ENCODE peak calls at places on chromosomes 3 and 15, in eight cellular contexts. Q is type B pancreatic cell; W is neural crest cell; C is nucleus accumbens; M is anterior cingulate cortex; I is NCI-H1417; L is AG09309; E is stimulated activated CD8-positive, alpha-beta memory T cell treated with anti-CD3 and anti-CD28 coated beads, Interleukin-7, amount 100 ng/mL, for 4 hours. P is an unnamed sample.

GRCh38 chr3:160400048-160400630 is 689 bp downstream of the SMC4 start:
- DNase-seq in M (no peak), Q (peak), W (peak), L (no peak), I (peak), E (peak), C (no peak), P (no peak)

GRCh38 chr3:116148881-116149530 is 296.3 kb downstream of the LSAMP start:
- DNase-seq in W (no peak), C (no peak), I (peak), Q (no peak), E (no peak), M (no peak), L (no peak), P (no peak)

GRCh38 chr3:101868534-101869464 is 19.5 kb downstream of the NFKBIZ start:
- DNase-seq in Q (no peak), E (no peak), L (no peak), I (no peak), C (no peak), W (no peak), M (no peak), P (no peak)

GRCh38 chr15:85329561-85330421 is 50.6 kb upstream of the AKAP13 start:
- DNase-seq in Q (no peak), L (no peak), M (peak), C (peak), E (no peak), I (no peak), W (no peak), P (peak)

GRCh38 chr3:165749817-165750216 is 87.4 kb downstream of the BCHE start:
- DNase-seq in I (no peak), C (no peak), Q (no peak), M (no peak), W (no peak), E (no peak), L (no peak), P (no peak)

GRCh38 chr15:52284164-52284563 is 11.4 kb downstream of the MYO5C start:
- DNase-seq in C (no peak), L (no peak), Q (no peak), M (no peak), I (no peak), E (no peak), W (no peak), P (no peak)

GRCh38 chr3:21314688-21315087 is 436.3 kb downstream of the ZNF385D start:
- DNase-seq in L (no peak), E (no peak), M (no peak), C (no peak), I (no peak), W (no peak), Q (no peak), P (no peak)

GRCh38 chr3:142987080-142987700 is 14.2 kb upstream of the U2SURP start:
- DNase-seq in C (no peak), E (no peak), M (peak), I (no peak), L (no peak), W (no peak), Q (no peak), P (no peak)

GRCh38 chr3:126355777-126356372 is 1.3 kb downstream of the KLF15 start:
- DNase-seq in C (peak), E (no peak), I (peak), M (peak), Q (peak), L (no peak), W (peak), P (peak)

GRCh38 chr3:64916937-64917336 is 229.1 kb upstream of the ADAMTS9 start:
- DNase-seq in Q (no peak), C (no peak), E (no peak), L (no peak), M (no peak), I (no peak), W (no peak), P (no peak)

GRCh38 chr15:89770041-89770440 is 6.1 kb upstream of the MESP2 start:
- DNase-seq in M (no peak), L (no peak), W (no peak), E (no peak), I (no peak), C (no peak), Q (no peak), P (no peak)

P was measured in esophagus muscularis mucosa.